ENCODE peak calls at places on chromosomes 11 and 22, in ten cellular contexts. Z is neural progenitor cell, M is GM23248, K is HCT116, E is K562, G is PC-9, R is hepatocyte, L is MM.1S, C is HepG2, O is GM23338. Q is an unnamed sample.

GRCh38 chr11:36023922-36024321 is 80.1 kb downstream of the LDLRAD3 start:
- DNase-seq in O (no peak), Z (no peak), E (no peak), R (no peak), C (no peak), K (no peak), L (no peak), M (peak), G (peak), Q (peak)

GRCh38 chr11:32962016-32962415 is 53.7 kb upstream of the DEPDC7 start:
- DNase-seq in L (no peak), O (no peak), E (no peak), K (no peak), C (no peak), R (no peak), G (no peak), M (peak), Z (no peak), Q (peak)

GRCh38 chr11:110100476-110101240 is 7.5 kb downstream of the ZC3H12C start:
- DNase-seq in K (no peak), O (no peak), Z (no peak), L (no peak), C (no peak), M (no peak), R (no peak), E (no peak), G (no peak), Q (no peak)

GRCh38 chr11:22567759-22568158 is 57.9 kb downstream of the FANCF start:
- DNase-seq in O (no peak), K (no peak), G (no peak), Z (no peak), C (no peak), R (no peak), M (no peak), L (no peak), E (no peak), Q (no peak)

GRCh38 chr11:60658409-60658808 is 41.0 kb upstream of the MS4A8 start:
- DNase-seq in C (peak), M (no peak), E (no peak), O (no peak), Z (no peak), K (no peak), R (peak), L (no peak), G (no peak), Q (no peak)

GRCh38 chr22:40595497-40596234 is 40.9 kb downstream of the MRTFA start:
- DNase-seq in E (no peak), M (peak), Z (no peak), O (no peak), L (no peak), C (no peak), K (no peak), G (no peak), R (no peak), Q (no peak)

GRCh38 chr11:66343176-66343575 is 1.7 kb downstream of the BRMS1 start:
- DNase-seq in M (no peak), K (no peak), E (no peak), Z (no peak), O (no peak), L (no peak), R (no peak), C (no peak), G (no peak), Q (no peak)

GRCh38 chr11:75476716-75477613 is 44.0 kb upstream of the KLHL35 start:
- DNase-seq in R (no peak), G (no peak), K (no peak), Z (no peak), M (no peak), O (no peak), L (no peak), E (peak), C (no peak), Q (no peak)

GRCh38 chr22:20221421-20222340 is 46.4 kb downstream of the RTN4R start:
- DNase-seq in C (no peak), M (no peak), L (no peak), Z (no peak), G (no peak), O (no peak), K (no peak), E (no peak), R (no peak), Q (no peak)

GRCh38 chr22:39439170-39439569 is 17.6 kb upstream of the MGAT3 start:
- DNase-seq in L (no peak), Z (no peak), C (peak), K (no peak), R (peak), E (peak), G (peak), M (peak), O (no peak), Q (peak)

GRCh38 chr22:47000888-47001287 is 238.4 kb downstream of the TBC1D22A start:
- DNase-seq in G (no peak), K (no peak), L (peak), R (no peak), C (no peak), M (peak), E (no peak), Z (no peak), O (no peak), Q (peak)

GRCh38 chr11:110286298-110287040 is 9.9 kb downstream of the RDX start:
- DNase-seq in Z (no peak), O (no peak), R (no peak), K (no peak), E (no peak), C (no peak), M (no peak), L (no peak), G (no peak), Q (no peak)

GRCh38 chr22:43477966-43478365 is 66.2 kb downstream of the MPPED1 start:
- DNase-seq in K (no peak), O (no peak), E (no peak), M (no peak), L (no peak), R (no peak), C (no peak), G (no peak), Z (no peak), Q (no peak)

GRCh38 chr11:77191823-77192495 is 63.9 kb downstream of the MYO7A start:
- DNase-seq in E (peak), M (peak), L (no peak), C (peak), K (peak), R (peak), O (peak), Z (peak), G (peak), Q (peak)

GRCh38 chr11:33668468-33668825 is 32.2 kb downstream of the C11orf91 start:
- DNase-seq in G (no peak), L (no peak), Z (no peak), C (no peak), E (no peak), R (no peak), M (no peak), O (peak), K (no peak), Q (peak)

GRCh38 chr11:78371221-78371899 is 46.3 kb downstream of the GAB2 start:
- DNase-seq in G (peak), M (no peak), K (no peak), Z (no peak), C (no peak), L (no peak), E (no peak), O (no peak), R (no peak), Q (no peak)

GRCh38 chr11:6410695-6411430 is 8.0 kb downstream of the APBB1 start:
- DNase-seq in C (no peak), Z (no peak), E (no peak), O (no peak), L (no peak), G (no peak), M (no peak), K (no peak), R (no peak), Q (no peak)

GRCh38 chr11:85813721-85814120 is 2.8 kb upstream of the SYTL2 start:
- DNase-seq in R (peak), Z (no peak), K (no peak), C (peak), G (no peak), L (no peak), O (no peak), E (no peak), M (no peak), Q (no peak)

GRCh38 chr11:50187220-50187619 is 154.5 kb downstream of the OR4C45 start:
- DNase-seq in E (no peak), C (no peak), M (no peak), G (no peak), R (no peak), Z (no peak), L (peak), O (no peak), K (no peak), Q (no peak)

GRCh38 chr11:116871248-116871647 is 33.8 kb upstream of the APOA1 start:
- DNase-seq in O (no peak), Z (no peak), M (peak), R (no peak), K (no peak), G (no peak), L (no peak), C (no peak), E (no peak), Q (peak)

GRCh38 chr11:13184295-13184794 is 93.2 kb upstream of the BMAL1 start:
- DNase-seq in O (no peak), R (no peak), K (no peak), G (no peak), Z (no peak), L (no peak), M (no peak), C (no peak), E (no peak), Q (no peak)

GRCh38 chr11:68048681-68049508 is 10.1 kb downstream of the TCIRG1 start:
- DNase-seq in O (no peak), M (no peak), C (no peak), E (no peak), K (no peak), R (no peak), Z (no peak), G (no peak), L (no peak), Q (no peak)

GRCh38 chr22:43910178-43910695 is 13.4 kb upstream of the PNPLA3 start:
- DNase-seq in K (no peak), E (no peak), G (no peak), Z (no peak), R (no peak), L (no peak), O (no peak), C (no peak), M (no peak), Q (no peak)

GRCh38 chr11:130157840-130158239 is 1.7 kb upstream of the ST14 start:
- DNase-seq in R (no peak), E (no peak), G (no peak), O (no peak), C (no peak), Z (no peak), L (no peak), M (no peak), K (no peak), Q (no peak)

GRCh38 chr11:130159139-130159538 is 443 bp upstream of the ST14 start:
- DNase-seq in K (no peak), M (no peak), E (no peak), G (no peak), C (no peak), Z (no peak), R (no peak), O (peak), L (no peak), Q (no peak)

GRCh38 chr11:130160460-130161090 is 993 bp downstream of the ST14 start:
- DNase-seq in E (no peak), G (no peak), Z (peak), C (no peak), M (no peak), R (no peak), O (peak), L (peak), K (no peak), Q (no peak)

GRCh38 chr11:130161441-130161840 is 1.9 kb downstream of the ST14 start:
- DNase-seq in M (no peak), E (no peak), L (no peak), C (no peak), Z (no peak), R (no peak), K (no peak), O (no peak), G (no peak), Q (no peak)

GRCh38 chr11:130159657-130160459 is at the start of gene ST14:
- DNase-seq in K (no peak), L (peak), Z (peak), M (peak), G (peak), O (peak), R (peak), C (no peak), E (no peak), Q (no peak)
- TF ChIP-seq EZH2 in K (no peak), L (no peak), Z (peak), M (peak), G (no peak), O (no peak), R (no peak), C (no peak), E (no peak), Q (no peak)

DNA sequence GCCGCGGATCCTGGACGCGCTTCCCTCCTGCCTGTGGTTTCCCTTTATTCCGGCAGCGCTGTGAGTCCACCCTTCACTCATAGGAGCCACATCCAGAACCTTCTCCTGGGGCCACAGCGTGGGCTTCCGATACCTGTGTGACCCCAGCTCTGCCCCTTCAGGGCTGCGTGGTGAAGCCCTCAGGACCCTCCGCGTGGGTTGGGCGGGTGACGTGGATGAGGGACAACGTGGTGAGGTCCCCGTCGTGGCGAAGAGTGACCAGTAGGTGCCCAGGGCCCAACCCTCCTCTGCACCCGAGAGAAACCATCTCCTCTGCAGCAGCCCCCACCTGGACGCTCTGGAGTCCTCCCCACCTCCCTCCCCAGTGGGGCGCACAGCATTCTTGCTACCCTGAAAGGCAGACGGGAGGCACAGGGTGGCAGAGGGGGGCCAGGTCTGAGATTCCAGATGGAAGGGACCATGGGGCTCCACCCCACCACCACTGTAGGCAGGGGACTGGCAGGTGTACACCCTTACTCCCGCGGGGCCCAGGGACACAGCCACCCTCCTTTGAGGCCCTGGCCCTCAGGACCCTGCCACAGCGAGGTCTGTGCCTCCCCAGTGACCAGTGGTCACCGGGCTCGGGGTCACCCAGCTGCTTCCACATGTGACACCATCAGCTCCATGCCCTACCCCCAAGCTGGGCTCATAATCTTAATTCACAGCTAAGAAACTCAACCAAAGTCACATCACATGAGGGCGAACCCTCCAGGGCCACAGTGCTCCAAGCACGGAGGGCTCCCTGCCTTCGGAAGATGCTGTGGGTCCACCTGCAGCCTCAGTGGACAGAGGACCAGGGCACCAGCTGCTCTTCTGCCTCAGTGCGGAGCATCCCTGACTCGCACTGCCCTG is 3.4 kb upstream of the ZBED4 start:
- DNase-seq in R (no peak), G (no peak), O (no peak), M (no peak), C (no peak), Z (no peak), K (no peak), L (no peak), E (no peak), Q (no peak)
- TF ChIP-seq EZH2 in R (no peak), G (no peak), O (peak), M (no peak), C (peak), Z (no peak), K (no peak), L (no peak), E (no peak), Q (peak)

GRCh38 chr11:31826530-31827438 is 15.7 kb upstream of the PAX6 start:
- DNase-seq in L (no peak), O (peak), E (no peak), Z (peak), G (no peak), C (no peak), M (no peak), K (no peak), R (no peak), Q (no peak)
- TF ChIP-seq EZH2 in L (no peak), O (peak), E (no peak), Z (peak), G (no peak), C (no peak), M (peak), K (no peak), R (peak), Q (peak)

DNA sequence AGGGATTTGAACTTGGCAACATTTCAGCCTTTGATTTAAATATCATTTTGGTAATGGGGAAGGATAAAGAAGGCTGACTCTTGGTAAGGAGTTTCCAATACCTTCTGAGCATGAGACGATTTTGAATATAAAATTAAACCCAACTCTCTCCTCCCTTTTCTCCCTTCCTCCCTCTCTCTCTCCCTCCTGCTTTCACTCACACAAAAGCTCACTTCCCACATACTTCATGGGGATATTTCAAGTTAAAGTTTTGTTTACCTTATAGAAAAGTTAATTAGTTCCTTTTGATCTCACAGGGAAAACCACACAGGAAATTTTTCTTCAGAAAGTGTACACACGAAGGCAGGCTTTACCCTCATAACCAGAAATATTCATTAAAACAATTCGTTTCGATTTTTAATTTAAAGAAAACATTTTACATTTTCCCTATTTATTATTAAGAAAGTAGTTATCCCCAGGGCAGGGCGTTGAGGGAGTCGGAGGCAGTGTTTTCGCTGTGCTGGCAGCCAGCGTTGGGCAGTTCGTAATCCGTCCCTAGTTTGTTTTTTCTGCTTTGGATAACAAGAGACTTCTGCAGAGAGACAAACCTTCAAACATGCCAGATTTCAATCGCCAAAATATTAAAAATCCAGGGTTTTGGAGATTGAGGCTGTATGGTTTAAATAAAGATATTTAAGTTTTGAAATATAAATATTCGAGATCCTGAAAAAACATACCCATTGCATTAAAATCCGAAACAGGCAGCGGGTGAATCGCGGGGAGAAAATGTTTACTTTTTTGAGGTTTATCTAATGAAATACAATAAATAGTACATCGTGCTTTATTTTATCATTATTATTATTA is 25.3 kb upstream of the ALX4 start:
- DNase-seq in R (no peak), G (no peak), M (no peak), E (no peak), Z (peak), L (no peak), O (no peak), K (no peak), C (no peak), Q (no peak)
- TF ChIP-seq EZH2 in R (no peak), G (no peak), M (no peak), E (no peak), Z (peak), L (no peak), O (no peak), K (no peak), C (no peak), Q (no peak)

GRCh38 chr11:120172054-120172881 is 34.4 kb upstream of the TRIM29 start:
- DNase-seq in R (peak), E (peak), L (peak), O (peak), G (peak), Z (peak), C (peak), K (peak), M (peak), Q (peak)
- TF ChIP-seq EZH2 in R (no peak), E (no peak), L (no peak), O (no peak), G (no peak), Z (no peak), C (no peak), K (no peak), M (no peak), Q (peak)

GRCh38 chr11:2558861-2559526 is 114.2 kb downstream of the KCNQ1 start:
- DNase-seq in G (no peak), O (no peak), L (no peak), Z (no peak), K (no peak), R (no peak), M (no peak), E (no peak), C (no peak), Q (no peak)
- TF ChIP-seq EZH2 in G (no peak), O (no peak), L (no peak), Z (no peak), K (no peak), R (no peak), M (no peak), E (no peak), C (no peak), Q (no peak)

GRCh38 chr11:31808721-31809542 is 2.2 kb downstream of the PAX6 start:
- DNase-seq in C (no peak), K (no peak), M (no peak), E (no peak), R (no peak), G (peak), Z (peak), L (no peak), O (peak), Q (peak)

GRCh38 chr11:31809543-31809856 is 1.6 kb downstream of the PAX6 start:
- DNase-seq in L (no peak), Z (no peak), E (no peak), K (no peak), C (no peak), G (no peak), R (no peak), M (no peak), O (no peak), Q (peak)

GRCh38 chr11:31809857-31810778 is 1.0 kb downstream of the PAX6 start:
- DNase-seq in L (peak), Z (peak), O (peak), K (no peak), R (peak), C (no peak), E (peak), G (no peak), M (peak), Q (peak)

GRCh38 chr11:31812392-31813241 is 1.5 kb upstream of the PAX6 start:
- DNase-seq in G (no peak), E (no peak), O (peak), C (peak), L (peak), Z (peak), R (no peak), M (peak), K (no peak), Q (no peak)

DNA sequence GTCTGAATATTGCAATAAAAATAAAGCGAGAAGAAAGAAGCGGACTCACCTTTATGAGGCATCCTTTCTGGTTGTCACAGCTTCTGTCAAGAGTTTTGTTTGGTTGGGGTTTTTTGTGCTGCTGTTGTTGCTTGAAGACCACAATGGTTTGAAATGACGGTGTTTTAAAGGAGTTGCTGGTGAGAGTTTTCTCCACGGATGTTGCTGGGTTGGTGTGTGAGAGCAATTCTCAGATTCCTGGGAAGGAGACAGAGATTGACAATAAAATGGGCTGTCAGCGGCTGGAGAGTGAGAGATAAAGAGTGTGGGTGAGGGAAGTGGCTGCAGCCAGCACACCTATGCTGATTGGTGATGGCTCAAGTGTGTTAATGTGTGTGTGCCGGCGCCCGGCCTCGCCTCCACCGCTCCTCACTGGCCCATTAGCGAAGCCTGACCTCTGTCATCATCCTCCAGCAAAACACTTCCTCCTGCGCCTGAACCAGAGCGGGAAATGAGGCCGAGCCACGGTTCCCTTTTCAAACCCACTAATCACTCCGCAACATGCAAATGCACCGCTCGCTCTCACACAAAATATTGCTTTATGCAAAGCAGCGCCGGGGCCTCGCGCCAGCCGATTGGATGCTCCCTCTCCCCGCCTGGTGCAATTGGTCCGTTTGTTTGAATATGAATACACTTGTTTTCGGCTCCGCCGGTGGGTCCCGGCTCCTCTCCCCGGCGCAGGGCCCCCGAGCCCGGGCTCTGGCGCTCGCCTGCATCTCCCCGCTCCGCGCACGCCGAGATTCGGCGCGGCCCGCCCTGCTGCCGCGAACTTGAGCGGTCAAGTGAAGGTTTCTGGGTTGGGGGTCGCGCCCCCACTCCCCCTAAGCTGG is at the start of gene PAX6:
- DNase-seq in G (peak), O (peak), E (peak), Z (peak), K (peak), M (peak), R (no peak), C (peak), L (peak), Q (peak)
- TF ChIP-seq EZH2 in G (no peak), O (peak), E (no peak), Z (no peak), K (no peak), M (peak), R (peak), C (peak), L (no peak), Q (peak)

GRCh38 chr22:49670610-49671330 is 156.9 kb downstream of the BRD1 start:
- DNase-seq in C (no peak), K (no peak), G (no peak), L (no peak), E (no peak), R (no peak), O (no peak), M (no peak), Z (peak), Q (no peak)
- TF ChIP-seq EZH2 in C (no peak), K (no peak), G (no peak), L (no peak), E (no peak), R (no peak), O (no peak), M (no peak), Z (no peak), Q (no peak)